ENCODE peak calls at places on chromosomes 12 and 14, in eight cellular contexts. B is cardiac muscle cell, G is WERI-Rb-1, U is foreskin fibroblast, D is B cell, N is stomach, P is SK-N-SH, V is PC-3. Y is an unnamed sample.

GRCh38 chr14:39097159-39097558 is 5.9 kb downstream of the SEC23A start:
- DNase-seq in B (peak; percentile 2), G (no peak), U (no peak), D (no peak), N (no peak), P (no peak), V (no peak), Y (no peak)

GRCh38 chr12:128449146-128449894 is 182.3 kb downstream of the TMEM132C start:
- DNase-seq in B (no peak), G (no peak), U (no peak), D (no peak), N (no peak), P (peak; percentile 27), V (peak; percentile 57), Y (no peak)

GRCh38 chr12:11814362-11814761 is 164.9 kb downstream of the ETV6 start:
- DNase-seq in B (no peak), G (no peak), U (peak; percentile 88), D (no peak), N (no peak), P (no peak), V (peak; percentile 54), Y (no peak)

GRCh38 chr14:92615451-92615850 is 101.9 kb downstream of the RIN3 start:
- DNase-seq in B (no peak), G (no peak), U (no peak), D (peak; percentile 70), N (no peak), P (no peak), V (peak; percentile 22), Y (no peak)

GRCh38 chr12:28443337-28443736 is 253.1 kb downstream of the CCDC91 start:
- DNase-seq in B (no peak), G (no peak), U (no peak), D (no peak), N (no peak), P (no peak), V (peak; percentile 34), Y (no peak)

GRCh38 chr14:71539660-71540285 is 392.5 kb upstream of the RGS6 start:
- DNase-seq in B (peak; percentile 84), G (no peak), U (peak; percentile 22), D (no peak), N (no peak), P (peak; percentile 42), V (no peak), Y (no peak)

GRCh38 chr12:69447892-69448291 is 22.3 kb upstream of the FRS2 start:
- DNase-seq in B (no peak), G (no peak), U (no peak), D (no peak), N (no peak), P (no peak), V (no peak), Y (no peak)

GRCh38 chr12:112031472-112031871 is 18.2 kb downstream of the ERP29 start:
- DNase-seq in B (no peak), G (no peak), U (no peak), D (no peak), N (no peak), P (no peak), V (no peak), Y (no peak)

GRCh38 chr14:24879661-24880381 is 170.1 kb downstream of the STXBP6 start:
- DNase-seq in B (no peak), G (no peak), U (no peak), D (no peak), N (no peak), P (no peak), V (no peak), Y (no peak)

GRCh38 chr12:71442567-71442931 is 3.0 kb downstream of the LGR5 start:
- DNase-seq in B (no peak), G (no peak), U (no peak), D (no peak), N (no peak), P (no peak), V (no peak), Y (no peak)
- TF ChIP-seq CTCF in B (no peak), G (no peak), U (no peak), D (no peak), N (no peak), P (no peak), V (no peak), Y (no peak)

GRCh38 chr12:130661501-130662255 is 54.4 kb downstream of the RIMBP2 start:
- DNase-seq in B (peak; percentile 16), G (peak; percentile 43), U (peak; percentile 8), D (no peak), N (no peak), P (no peak), V (no peak), Y (no peak)
- TF ChIP-seq CTCF in B (no peak), G (peak; percentile 81), U (no peak), D (no peak), N (no peak), P (no peak), V (no peak), Y (peak; percentile 26)

GRCh38 chr12:132194056-132194455 is 49.8 kb downstream of the NOC4L start:
- DNase-seq in B (no peak), G (no peak), U (peak; percentile 35), D (no peak), N (no peak), P (no peak), V (no peak), Y (no peak)
- TF ChIP-seq CTCF in B (no peak), G (peak; percentile 67), U (no peak), D (no peak), N (no peak), P (peak; percentile 44), V (peak; percentile 54), Y (peak; percentile 59)

GRCh38 chr12:53944907-53945847 is 6.5 kb downstream of the HOXC13 start:
- DNase-seq in B (no peak), G (no peak), U (peak; percentile 51), D (no peak), N (no peak), P (no peak), V (no peak), Y (no peak)
- TF ChIP-seq CTCF in B (no peak), G (no peak), U (no peak), D (no peak), N (no peak), P (no peak), V (no peak), Y (no peak)

DNA sequence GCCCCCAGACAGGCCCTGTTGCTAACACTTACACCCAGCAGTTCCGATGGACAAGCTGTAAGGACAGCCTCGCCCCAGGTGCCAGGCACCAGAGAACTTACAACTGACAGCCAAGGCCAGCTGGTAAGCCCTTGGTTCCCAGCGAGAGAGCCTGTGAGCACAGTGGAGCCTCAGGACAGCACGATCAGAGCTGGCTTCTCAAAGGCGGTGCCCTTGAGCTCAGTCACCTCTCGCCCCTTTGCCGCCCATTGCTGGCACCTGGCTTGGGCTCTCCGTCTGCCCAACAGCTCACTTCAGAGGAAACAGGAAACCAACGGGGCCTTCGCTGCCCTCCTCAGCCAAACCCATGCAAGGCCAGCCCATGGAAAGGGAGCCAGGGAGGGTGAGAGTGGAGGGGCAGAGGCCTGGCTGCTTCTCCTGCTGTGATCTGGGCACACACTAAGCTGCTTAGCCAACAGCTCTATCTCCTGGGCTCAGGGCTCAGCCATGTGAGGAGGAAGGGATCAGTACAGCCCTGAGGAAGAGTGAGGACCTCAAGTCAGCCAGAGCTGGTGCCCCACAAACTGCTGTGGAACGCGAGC is 98.5 kb downstream of the SINHCAF start:
- DNase-seq in B (no peak), G (peak; percentile 83), U (no peak), D (no peak), N (no peak), P (no peak), V (no peak), Y (no peak)
- TF ChIP-seq CTCF in B (no peak), G (no peak), U (no peak), D (no peak), N (no peak), P (no peak), V (no peak), Y (no peak)

Y was measured in type B pancreatic cell.